ENCODE peak calls at places on chromosomes 6 and 20, in seven cellular contexts. W is HL-60, P is GM12865, Q is CD14-positive monocyte, O is H9, R is AG04449, Y is stomach. M is an unnamed sample.

GRCh38 chr6:156934054-156934424 is 156.9 kb downstream of the ARID1B start:
- DNase-seq in P (no peak), R (no peak), Q (no peak), W (no peak), O (no peak), Y (no peak), M (no peak)

GRCh38 chr6:166592818-166593217 is 6.3 kb upstream of the RAMACL start:
- DNase-seq in O (no peak), R (peak), Q (no peak), P (no peak), Y (no peak), W (no peak), M (no peak)

GRCh38 chr6:46491789-46492547 is 719 bp upstream of the RCAN2 start:
- DNase-seq in P (no peak), Y (peak), O (peak), W (no peak), R (no peak), Q (no peak), M (no peak)

GRCh38 chr6:167678102-167679101 is 148.3 kb upstream of the AFDN start:
- DNase-seq in R (no peak), Q (no peak), W (no peak), P (no peak), O (peak), Y (peak), M (no peak)

GRCh38 chr6:40640591-40641293 is 53.6 kb upstream of the LRFN2 start:
- DNase-seq in P (no peak), R (no peak), W (no peak), Y (no peak), O (no peak), Q (no peak), M (no peak)

GRCh38 chr6:4607026-4607704 is 169.0 kb upstream of the CDYL start:
- DNase-seq in O (no peak), Q (no peak), Y (no peak), P (peak), W (no peak), R (no peak), M (peak)

GRCh38 chr6:168209420-168209819 is 110.2 kb downstream of the DACT2 start:
- DNase-seq in O (no peak), W (no peak), R (no peak), Q (no peak), P (no peak), Y (no peak), M (no peak)

GRCh38 chr6:156175971-156176421 is 601.2 kb upstream of the ARID1B start:
- DNase-seq in W (no peak), Y (peak), O (peak), P (no peak), R (no peak), Q (no peak), M (no peak)

GRCh38 chr6:33583591-33584155 is 3.6 kb upstream of the BAK1 start:
- DNase-seq in O (peak), W (no peak), Y (no peak), Q (no peak), R (no peak), P (no peak), M (no peak)

GRCh38 chr6:137033828-137034227 is 10.9 kb downstream of the IL20RA start:
- DNase-seq in Y (no peak), P (peak), W (peak), O (no peak), Q (no peak), R (no peak), M (no peak)

GRCh38 chr6:52993461-52993860 is 1.6 kb downstream of the GSTA4 start:
- DNase-seq in Y (no peak), W (no peak), Q (no peak), O (no peak), P (no peak), R (no peak), M (no peak)

GRCh38 chr6:72616406-72617015 is 5.4 kb upstream of the KCNQ5 start:
- DNase-seq in P (peak), O (no peak), Y (no peak), R (no peak), W (no peak), Q (no peak), M (no peak)

GRCh38 chr20:47067776-47068175 is 173.1 kb downstream of the EYA2 start:
- DNase-seq in R (no peak), P (no peak), W (no peak), Q (no peak), O (no peak), Y (no peak), M (no peak)

GRCh38 chr20:23078351-23078993 is 7.7 kb downstream of the CD93 start:
- DNase-seq in R (no peak), P (no peak), Q (no peak), W (no peak), O (no peak), Y (no peak), M (no peak)

GRCh38 chr6:170027111-170028043 is 263.5 kb downstream of the DLL1 start:
- DNase-seq in Q (no peak), O (no peak), W (no peak), Y (peak), R (no peak), P (no peak), M (no peak)

GRCh38 chr6:16805190-16805860 is 44.1 kb upstream of the ATXN1 start:
- DNase-seq in Y (no peak), W (no peak), Q (no peak), O (no peak), R (no peak), P (no peak), M (no peak)

GRCh38 chr6:25519856-25520255 is 132.2 kb upstream of the SCGN start:
- DNase-seq in W (no peak), R (no peak), Q (no peak), Y (no peak), O (no peak), P (no peak), M (no peak)

GRCh38 chr20:46129955-46130481 is 11.9 kb downstream of the CD40 start:
- DNase-seq in W (no peak), Q (no peak), P (peak), R (no peak), O (no peak), Y (no peak), M (no peak)

GRCh38 chr6:14943116-14943515 is 302.8 kb upstream of the JARID2 start:
- DNase-seq in W (no peak), R (no peak), Y (no peak), P (peak), O (no peak), Q (no peak), M (no peak)

GRCh38 chr6:12353731-12354130 is 63.6 kb downstream of the EDN1 start:
- DNase-seq in O (no peak), W (no peak), R (no peak), P (no peak), Y (no peak), Q (no peak), M (no peak)

GRCh38 chr20:40511478-40511877 is 177.6 kb downstream of the MAFB start:
- DNase-seq in O (no peak), R (no peak), Y (no peak), P (no peak), Q (no peak), W (no peak), M (no peak)

GRCh38 chr6:167982063-167982462 is 15.4 kb upstream of the KIF25 start:
- DNase-seq in Q (no peak), R (no peak), P (no peak), O (no peak), Y (no peak), W (no peak), M (no peak)

GRCh38 chr6:134015719-134016557 is 36.5 kb downstream of the SLC2A12 start:
- DNase-seq in O (no peak), P (no peak), W (no peak), R (no peak), Q (no peak), Y (no peak), M (no peak)

GRCh38 chr6:18264338-18265098 is at the start of gene DEK:
- DNase-seq in Q (peak), W (peak), R (no peak), P (peak), O (peak), Y (peak), M (no peak)

GRCh38 chr6:79005024-79005423 is 73.0 kb downstream of the PHIP start:
- DNase-seq in R (no peak), Y (no peak), P (no peak), Q (no peak), W (no peak), O (no peak), M (no peak)

GRCh38 chr6:154872605-154873004 is 122.5 kb upstream of the TIAM2 start:
- DNase-seq in R (no peak), W (no peak), O (peak), P (no peak), Y (no peak), Q (no peak), M (no peak)

GRCh38 chr6:81857812-81858211 is 105.3 kb upstream of the TENT5A start:
- DNase-seq in O (no peak), Y (no peak), P (no peak), Q (no peak), W (no peak), R (no peak), M (no peak)

GRCh38 chr6:1608976-1609661 is 596 bp upstream of the FOXC1 start:
- DNase-seq in R (no peak), P (no peak), Y (no peak), O (no peak), W (no peak), Q (no peak), M (no peak)

GRCh38 chr20:12012241-12013222 is 94.8 kb downstream of the BTBD3 start:
- DNase-seq in O (peak), P (peak), W (peak), Q (no peak), Y (peak), R (no peak), M (no peak)

GRCh38 chr6:97049254-97050004 is 124.9 kb downstream of the KLHL32 start:
- DNase-seq in Q (no peak), O (no peak), Y (no peak), W (peak), R (no peak), P (peak), M (no peak)

GRCh38 chr20:59125909-59126308 is 37.7 kb upstream of the ZNF831 start:
- DNase-seq in O (no peak), W (no peak), R (no peak), Y (no peak), P (no peak), Q (no peak), M (no peak)

GRCh38 chr6:82040405-82041221 is 206.9 kb downstream of the IBTK start:
- DNase-seq in R (no peak), Q (no peak), W (no peak), O (peak), Y (no peak), P (peak), M (no peak)

GRCh38 chr20:40111282-40111681 is 577.8 kb downstream of the MAFB start:
- DNase-seq in Y (no peak), R (no peak), W (no peak), P (no peak), O (no peak), Q (no peak), M (no peak)

GRCh38 chr6:97406633-97407032 is 123.6 kb upstream of the MMS22L start:
- DNase-seq in Y (no peak), Q (no peak), P (no peak), O (no peak), W (no peak), R (no peak), M (no peak)

GRCh38 chr6:12886961-12887775 is 170.6 kb downstream of the PHACTR1 start:
- DNase-seq in R (no peak), Y (no peak), W (no peak), Q (no peak), P (no peak), O (peak), M (no peak)

GRCh38 chr20:2387580-2387979 is 6.9 kb downstream of the TGM6 start:
- DNase-seq in Q (no peak), R (no peak), P (no peak), O (no peak), Y (no peak), W (no peak), M (no peak)

GRCh38 chr6:33694401-33694931 is 17.0 kb downstream of the UQCC2 start:
- DNase-seq in O (no peak), Y (no peak), P (no peak), Q (no peak), R (peak), W (no peak), M (no peak)

GRCh38 chr20:57287007-57287810 is 20.8 kb upstream of the BMP7 start:
- DNase-seq in Q (no peak), R (no peak), P (no peak), Y (no peak), O (no peak), W (no peak), M (no peak)

GRCh38 chr20:57288676-57289075 is 22.2 kb upstream of the BMP7 start:
- DNase-seq in R (no peak), O (no peak), Y (no peak), P (no peak), Q (no peak), W (no peak), M (no peak)

GRCh38 chr20:57289401-57290177 is 23.1 kb upstream of the BMP7 start:
- DNase-seq in R (no peak), Q (no peak), Y (no peak), W (no peak), P (no peak), O (no peak), M (no peak)

GRCh38 chr20:57290178-57290484 is 23.7 kb upstream of the BMP7 start:
- DNase-seq in R (no peak), Q (no peak), W (no peak), Y (no peak), O (no peak), P (no peak), M (no peak)

DNA sequence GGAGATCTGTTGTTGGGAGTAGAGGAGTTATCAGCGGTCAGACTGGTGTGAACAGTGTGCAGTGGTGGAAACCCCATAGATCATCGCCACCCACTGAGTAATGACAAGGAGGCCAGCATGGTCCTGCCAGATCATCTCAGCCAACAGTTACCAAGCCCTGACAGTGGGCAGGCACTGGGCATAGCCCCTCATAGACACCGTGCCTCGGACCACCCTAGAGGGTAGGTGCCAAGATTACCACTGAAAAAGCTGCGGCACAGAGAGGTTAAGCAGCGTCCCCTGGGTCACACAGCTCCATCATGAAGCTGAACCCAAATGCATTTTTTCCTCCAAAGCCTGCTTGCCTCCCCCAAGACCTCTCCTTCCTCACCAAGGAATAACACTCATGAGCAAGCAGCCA is 21.5 kb upstream of the BMP7 start:
- DNase-seq in Q (no peak), R (no peak), Y (no peak), P (no peak), W (no peak), O (no peak), M (no peak)
- TF ChIP-seq CTCF in Q (no peak), R (no peak), Y (no peak), P (no peak), W (no peak), O (no peak), M (no peak)

GRCh38 chr20:32034581-32035397 is 17.3 kb upstream of the HCK start:
- DNase-seq in W (no peak), P (peak), O (no peak), Y (no peak), Q (peak), R (no peak), M (no peak)
- TF ChIP-seq CTCF in W (peak), P (peak), O (peak), Y (no peak), Q (peak), R (peak), M (peak)

GRCh38 chr6:19472168-19472567 is 365.0 kb upstream of the ID4 start:
- DNase-seq in O (no peak), Q (no peak), Y (no peak), W (no peak), P (no peak), R (peak), M (peak)

GRCh38 chr6:19477563-19477962 is 359.6 kb upstream of the ID4 start:
- DNase-seq in Q (no peak), P (no peak), R (no peak), W (no peak), Y (no peak), O (no peak), M (no peak)

GRCh38 chr6:19470333-19470732 is 366.8 kb upstream of the ID4 start:
- DNase-seq in P (no peak), Y (no peak), W (no peak), Q (no peak), O (no peak), R (no peak), M (no peak)

GRCh38 chr6:19478273-19478672 is 358.9 kb upstream of the ID4 start:
- DNase-seq in W (no peak), Y (no peak), P (no peak), R (no peak), O (no peak), Q (no peak), M (no peak)

GRCh38 chr6:19472850-19473249 is 364.3 kb upstream of the ID4 start:
- DNase-seq in Y (no peak), Q (no peak), P (no peak), R (no peak), W (peak), O (peak), M (no peak)
- TF ChIP-seq CTCF in Y (no peak), Q (no peak), P (peak), R (no peak), W (peak), O (peak), M (peak)

DNA sequence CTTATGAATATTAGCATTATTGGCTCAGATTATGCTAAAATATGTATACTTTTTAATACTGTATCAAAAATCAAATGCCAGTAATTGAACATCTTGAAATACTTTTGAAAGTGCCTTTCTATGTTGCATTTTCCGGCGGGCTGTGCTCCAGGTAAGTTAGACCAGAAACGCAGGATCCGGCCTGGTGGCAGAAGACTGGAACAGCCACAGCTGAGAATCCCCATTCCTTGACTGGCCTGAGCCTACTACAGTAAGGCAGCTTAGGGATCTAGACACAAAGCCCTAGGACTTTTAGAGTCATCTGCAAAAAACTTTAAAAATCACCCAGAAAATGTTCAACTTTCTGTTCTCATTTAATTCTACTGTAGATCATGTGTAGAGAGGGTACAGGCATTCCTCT is 138.8 kb upstream of the C6orf118 start:
- DNase-seq in O (peak), R (no peak), W (no peak), Y (no peak), Q (no peak), P (no peak), M (no peak)
- TF ChIP-seq CTCF in O (peak), R (no peak), W (no peak), Y (no peak), Q (no peak), P (no peak), M (no peak)

GRCh38 chr20:8036771-8037170 is 17.2 kb upstream of the TMX4 start:
- DNase-seq in R (no peak), Q (no peak), O (no peak), Y (no peak), P (peak), W (no peak), M (no peak)

GRCh38 chr20:8033447-8033846 is 13.9 kb upstream of the TMX4 start:
- DNase-seq in Q (no peak), W (no peak), P (no peak), O (no peak), R (no peak), Y (no peak), M (no peak)

GRCh38 chr20:8043687-8044278 is 24.2 kb upstream of the TMX4 start:
- DNase-seq in R (no peak), W (peak), O (no peak), Y (no peak), Q (no peak), P (peak), M (no peak)

DNA sequence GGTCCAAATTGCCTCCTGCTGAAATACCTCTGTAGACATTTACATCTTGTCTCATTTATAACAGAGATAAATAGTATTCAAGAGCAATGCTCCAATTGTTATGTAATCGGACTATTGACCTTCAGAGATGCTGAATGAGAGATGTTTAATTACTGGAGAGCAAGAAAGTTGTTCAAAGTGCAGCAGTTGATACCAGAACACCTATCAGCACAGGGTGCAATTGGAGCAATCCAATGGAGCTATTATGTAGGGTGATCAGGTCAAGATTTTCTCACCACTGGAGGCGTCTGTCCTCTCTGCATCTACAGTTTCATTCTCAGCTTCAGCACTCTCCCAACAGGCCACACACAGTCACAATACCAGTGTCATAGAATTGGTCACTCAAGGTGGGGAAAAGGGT is 19.5 kb upstream of the TMX4 start:
- DNase-seq in O (no peak), W (no peak), R (no peak), Y (no peak), P (no peak), Q (no peak), M (no peak)
- TF ChIP-seq CTCF in O (peak), W (no peak), R (no peak), Y (no peak), P (no peak), Q (no peak), M (no peak)

GRCh38 chr20:54199721-54200176 is 8.1 kb upstream of the PFDN4 start:
- DNase-seq in P (peak), Y (peak), W (peak), O (peak), R (peak), Q (peak), M (no peak)

GRCh38 chr20:54195483-54196472 is 12.1 kb upstream of the PFDN4 start:
- DNase-seq in Y (no peak), R (no peak), Q (no peak), P (peak), W (no peak), O (no peak), M (no peak)

GRCh38 chr20:54199283-54199682 is 8.6 kb upstream of the PFDN4 start:
- DNase-seq in P (no peak), O (no peak), W (no peak), Q (no peak), Y (no peak), R (no peak), M (no peak)

GRCh38 chr20:54200487-54201267 is 7.2 kb upstream of the PFDN4 start:
- DNase-seq in P (no peak), Y (no peak), Q (no peak), R (no peak), W (no peak), O (no peak), M (no peak)

GRCh38 chr20:54197621-54198604 is 10.0 kb upstream of the PFDN4 start:
- DNase-seq in Y (no peak), R (peak), W (no peak), O (no peak), Q (no peak), P (peak), M (no peak)
- TF ChIP-seq CTCF in Y (no peak), R (peak), W (no peak), O (peak), Q (no peak), P (no peak), M (peak)